ENCODE peak calls at places on chromosomes 7 and 10, in ten cellular contexts. H is EH; E is endothelial cell; B is left lobe of liver; O is effector memory CD8-positive, alpha-beta T cell; P is H7; X is sciatic nerve; M is putamen; Y is fibroblast of pulmonary artery; K is head of caudate nucleus. S is an unnamed sample.

GRCh38 chr10:121468726-121469125 is 129.5 kb downstream of the FGFR2 start:
- DNase-seq in H (no peak), E (no peak), B (no peak), O (no peak), P (no peak), X (no peak), M (peak; percentile 64), Y (no peak), K (peak; percentile 87), S (no peak)

GRCh38 chr10:50417486-50417905 is 166.2 kb upstream of the ASAH2 start:
- DNase-seq in H (peak; percentile 39), E (no peak), B (peak; percentile 55), O (no peak), P (peak; percentile 32), X (no peak), M (peak; percentile 58), Y (peak; percentile 29), K (peak; percentile 33), S (no peak)

GRCh38 chr10:46558411-46559185 is 2.1 kb upstream of the GPRIN2 start:
- DNase-seq in H (no peak), E (peak; percentile 3), B (peak; percentile 54), O (peak; percentile 0), P (no peak), X (peak; percentile 60), M (no peak), Y (no peak), K (no peak), S (no peak)

GRCh38 chr10:89118091-89118490 is 89.0 kb downstream of the CH25H start:
- DNase-seq in H (peak; percentile 69), E (no peak), B (no peak), O (no peak), P (no peak), X (no peak), M (no peak), Y (peak; percentile 23), K (no peak), S (no peak)

GRCh38 chr7:66138994-66139752 is 24.5 kb downstream of the CRCP start:
- DNase-seq in H (peak; percentile 68), E (no peak), B (no peak), O (no peak), P (no peak), X (no peak), M (no peak), Y (peak; percentile 21), K (no peak), S (no peak)

GRCh38 chr10:86922553-86922961 is 34.9 kb downstream of the MMRN2 start:
- DNase-seq in H (no peak), E (no peak), B (no peak), O (no peak), P (no peak), X (no peak), M (no peak), Y (no peak), K (no peak), S (no peak)

GRCh38 chr7:30403477-30403876 is 75.1 kb downstream of the NOD1 start:
- DNase-seq in H (no peak), E (no peak), B (no peak), O (no peak), P (no peak), X (no peak), M (no peak), Y (no peak), K (no peak), S (no peak)

GRCh38 chr7:43242628-43243255 is 130.3 kb downstream of the HECW1 start:
- DNase-seq in H (no peak), E (no peak), B (no peak), O (no peak), P (no peak), X (no peak), M (no peak), Y (no peak), K (no peak), S (no peak)

GRCh38 chr7:134827889-134828288 is 48.5 kb downstream of the CALD1 start:
- DNase-seq in H (peak; percentile 92), E (no peak), B (no peak), O (no peak), P (no peak), X (no peak), M (no peak), Y (peak; percentile 91), K (no peak), S (no peak)

GRCh38 chr7:133428876-133429275 is 176.0 kb downstream of the EXOC4 start:
- DNase-seq in H (no peak), E (no peak), B (no peak), O (no peak), P (no peak), X (no peak), M (no peak), Y (no peak), K (no peak), S (no peak)

GRCh38 chr7:128948976-128949760 is 11.4 kb downstream of the IRF5 start:
- DNase-seq in H (no peak), E (no peak), B (no peak), O (no peak), P (no peak), X (no peak), M (no peak), Y (peak; percentile 63), K (no peak), S (no peak)

GRCh38 chr7:156606135-156606534 is 34.4 kb upstream of the RNF32 start:
- DNase-seq in H (no peak), E (no peak), B (peak; percentile 66), O (no peak), P (no peak), X (no peak), M (no peak), Y (no peak), K (no peak), S (no peak)

GRCh38 chr7:28355553-28356319 is 56.6 kb upstream of the CREB5 start:
- DNase-seq in H (no peak), E (no peak), B (no peak), O (no peak), P (no peak), X (no peak), M (no peak), Y (no peak), K (no peak), S (no peak)

GRCh38 chr10:90435296-90435695 is 422.5 kb downstream of the HTR7 start:
- DNase-seq in H (no peak), E (no peak), B (no peak), O (no peak), P (no peak), X (no peak), M (no peak), Y (no peak), K (no peak), S (no peak)

GRCh38 chr7:56007167-56007652 is 42.8 kb downstream of the NIPSNAP2 start:
- DNase-seq in H (no peak), E (no peak), B (no peak), O (no peak), P (no peak), X (no peak), M (no peak), Y (no peak), K (no peak), S (no peak)

GRCh38 chr7:158239290-158239981 is 348.2 kb downstream of the PTPRN2 start:
- DNase-seq in H (no peak), E (no peak), B (no peak), O (no peak), P (no peak), X (no peak), M (no peak), Y (no peak), K (peak; percentile 61), S (no peak)

GRCh38 chr7:67453981-67454380 is 457.3 kb downstream of the TYW1 start:
- DNase-seq in H (no peak), E (no peak), B (no peak), O (no peak), P (no peak), X (peak; percentile 60), M (no peak), Y (no peak), K (no peak), S (no peak)

GRCh38 chr7:98974205-98974604 is 95.9 kb downstream of the TRRAP start:
- DNase-seq in H (no peak), E (no peak), B (no peak), O (no peak), P (no peak), X (no peak), M (no peak), Y (no peak), K (no peak), S (no peak)

GRCh38 chr7:40586197-40586596 is 451.4 kb downstream of the SUGCT start:
- DNase-seq in H (peak; percentile 88), E (no peak), B (no peak), O (no peak), P (no peak), X (no peak), M (no peak), Y (peak; percentile 75), K (no peak), S (no peak)

GRCh38 chr7:155975490-155975889 is 163.2 kb upstream of the SHH start:
- DNase-seq in H (no peak), E (no peak), B (peak; percentile 6), O (no peak), P (no peak), X (no peak), M (no peak), Y (no peak), K (no peak), S (no peak)

GRCh38 chr10:111698711-111699110 is 484.9 kb downstream of the GPAM start:
- DNase-seq in H (peak; percentile 4), E (no peak), B (no peak), O (no peak), P (no peak), X (no peak), M (no peak), Y (no peak), K (no peak), S (no peak)

GRCh38 chr10:72310636-72311035 is 36.9 kb downstream of the DDIT4 start:
- DNase-seq in H (no peak), E (no peak), B (no peak), O (no peak), P (peak; percentile 59), X (no peak), M (no peak), Y (no peak), K (no peak), S (no peak)

GRCh38 chr10:93875032-93875358 is 18.8 kb upstream of the SLC35G1 start:
- DNase-seq in H (peak; percentile 56), E (no peak), B (no peak), O (no peak), P (no peak), X (no peak), M (no peak), Y (no peak), K (no peak), S (no peak)

GRCh38 chr10:87753995-87754866 is 63.8 kb downstream of the ATAD1 start:
- DNase-seq in H (no peak), E (no peak), B (no peak), O (no peak), P (no peak), X (no peak), M (no peak), Y (no peak), K (no peak), S (no peak)

GRCh38 chr7:55415173-55415778 is 50.1 kb downstream of the LANCL2 start:
- DNase-seq in H (peak; percentile 79), E (peak; percentile 82), B (peak; percentile 80), O (peak; percentile 84), P (peak; percentile 83), X (peak; percentile 88), M (peak; percentile 77), Y (peak; percentile 81), K (peak; percentile 94), S (peak; percentile 70)

GRCh38 chr10:111650088-111650487 is 533.5 kb downstream of the GPAM start:
- DNase-seq in H (no peak), E (no peak), B (no peak), O (no peak), P (no peak), X (no peak), M (no peak), Y (no peak), K (no peak), S (no peak)

GRCh38 chr7:22979251-22979650 is 34.7 kb downstream of the HYCC1 start:
- DNase-seq in H (no peak), E (no peak), B (no peak), O (no peak), P (no peak), X (no peak), M (no peak), Y (no peak), K (no peak), S (no peak)

GRCh38 chr10:50837095-50837494 is 48.3 kb downstream of the A1CF start:
- DNase-seq in H (no peak), E (no peak), B (no peak), O (no peak), P (no peak), X (no peak), M (no peak), Y (no peak), K (no peak), S (no peak)

S was measured in GM12891.